ENCODE peak calls at places on chromosomes 6 and 20, in six cellular contexts. O is K562; D is GM10248; T is GM04503; B is Calu3; A is stimulated activated CD8-positive, alpha-beta memory T cell treated with anti-CD3 and anti-CD28 coated beads, Interleukin-4, amount 100 ng/mL, for 24 hours. Q is an unnamed sample.

GRCh38 chr20:17648306-17648646 is 33.8 kb downstream of the RRBP1 start:
- DNase-seq in B (no peak), T (no peak), O (no peak), D (no peak), A (no peak), Q (no peak)

GRCh38 chr6:16301511-16301910 is 63.1 kb downstream of the GMPR start:
- DNase-seq in T (no peak), D (peak), A (no peak), O (no peak), B (no peak), Q (no peak)

GRCh38 chr6:106520711-106521367 is 108.5 kb downstream of the RTN4IP1 start:
- DNase-seq in B (no peak), A (peak), T (no peak), D (peak), O (peak), Q (no peak)

GRCh38 chr6:74557236-74557635 is 648.6 kb downstream of the COL12A1 start:
- DNase-seq in B (no peak), O (no peak), T (no peak), D (no peak), A (no peak), Q (no peak)

GRCh38 chr20:58233881-58234528 is 5.6 kb upstream of the ANKRD60 start:
- DNase-seq in B (peak), D (no peak), T (no peak), A (peak), O (peak), Q (peak)

GRCh38 chr20:19025430-19026120 is 186.9 kb upstream of the SLC24A3 start:
- DNase-seq in T (no peak), B (no peak), D (no peak), O (no peak), A (no peak), Q (no peak)

GRCh38 chr6:50822078-50822476 is 3.4 kb downstream of the TFAP2B start:
- DNase-seq in T (no peak), B (no peak), A (no peak), D (no peak), O (no peak), Q (no peak)

GRCh38 chr6:156630613-156631302 is 146.4 kb upstream of the ARID1B start:
- DNase-seq in D (no peak), T (no peak), O (no peak), B (no peak), A (no peak), Q (no peak)

GRCh38 chr20:33433875-33434274 is 9.7 kb downstream of the SNTA1 start:
- DNase-seq in O (no peak), T (no peak), D (no peak), B (no peak), A (no peak), Q (no peak)